ENCODE peak calls at places on chromosomes 5 and 9, in five cellular contexts. J, O, T, M and V are unnamed samples. For H3K4me1, the result is how much of the 10 kb centered on the place peaks cover.

GRCh38 chr9:130172858-130173461 is 756 bp downstream of the NCS1 start:
- DNase-seq in M (no peak), T (no peak), J (no peak), O (no peak), V (no peak)

GRCh38 chr9:76413658-76414057 is 19.4 kb upstream of the RFK start:
- DNase-seq in J (no peak), T (no peak), M (no peak), O (no peak), V (no peak)

GRCh38 chr5:7385681-7386080 is 10.3 kb upstream of the ADCY2 start:
- DNase-seq in O (no peak), J (no peak), T (no peak), M (no peak), V (no peak)

GRCh38 chr9:93949694-93950449 is 5.3 kb downstream of the BARX1 start:
- DNase-seq in T (no peak), O (peak), J (peak), M (peak), V (no peak)

GRCh38 chr5:161900981-161901380 is 53.1 kb downstream of the GABRA1 start:
- DNase-seq in M (no peak), J (no peak), T (no peak), O (no peak), V (no peak)

GRCh38 chr9:86684148-86684547 is 263.2 kb downstream of the GAS1 start:
- DNase-seq in M (no peak), J (no peak), T (peak), O (no peak), V (no peak)

GRCh38 chr9:81373294-81373693 is 316.1 kb downstream of the TLE1 start:
- DNase-seq in T (no peak), J (no peak), O (no peak), M (no peak), V (no peak)

GRCh38 chr5:78500028-78500427 is 139.6 kb downstream of the SCAMP1 start:
- DNase-seq in J (no peak), O (no peak), T (no peak), M (no peak), V (no peak)

GRCh38 chr9:112823257-112823656 is 67.4 kb downstream of the SLC46A2 start:
- DNase-seq in J (no peak), M (no peak), O (no peak), T (no peak), V (no peak)

GRCh38 chr5:180353226-180353962 is at the start of gene GFPT2:
- DNase-seq in T (peak), J (peak), M (no peak), O (peak), V (no peak)

GRCh38 chr5:180352976-180353225 is 235 bp downstream of the GFPT2 start:
- DNase-seq in T (no peak), J (no peak), M (no peak), O (no peak), V (no peak)

GRCh38 chr5:180353963-180354574 is 933 bp upstream of the GFPT2 start:
- DNase-seq in J (no peak), O (no peak), M (no peak), T (no peak), V (no peak)

GRCh38 chr5:180350711-180351110 is 2.4 kb downstream of the GFPT2 start:
- DNase-seq in J (no peak), T (no peak), M (no peak), O (no peak), V (no peak)

GRCh38 chr5:180352116-180352975 is 790 bp downstream of the GFPT2 start:
- DNase-seq in T (peak), J (peak), M (no peak), O (no peak), V (no peak)
- TF ChIP-seq EZH2 in T (no peak), J (no peak), M (no peak), O (peak), V (no peak)

GRCh38 chr9:12854218-12854617 is 79.4 kb downstream of the LURAP1L start:
- DNase-seq in M (no peak), T (no peak), J (no peak), O (peak), V (no peak)
- H3K4me1 ChIP-seq in M (under half), T (under half), J (under half), O (under half), V (under half)

GRCh38 chr9:125805057-125805456 is 57.9 kb downstream of the PBX3 start:
- DNase-seq in T (peak), J (no peak), M (no peak), O (no peak), V (no peak)
- H3K4me2 ChIP-seq in T (peak), J (no peak), M (no peak), O (no peak), V (no peak)

GRCh38 chr5:1930880-1931589 is 48.3 kb upstream of the IRX4 start:
- DNase-seq in T (no peak), M (no peak), O (peak), J (peak), V (no peak)
- TF ChIP-seq EZH2 in T (peak), M (no peak), O (no peak), J (peak), V (no peak)

GRCh38 chr5:159095218-159095617 is 4.5 kb downstream of the EBF1 start:
- DNase-seq in M (no peak), J (peak), O (no peak), T (no peak), V (no peak)

GRCh38 chr5:159094745-159095144 is 5.0 kb downstream of the EBF1 start:
- DNase-seq in J (peak), T (peak), M (peak), O (no peak), V (peak)

GRCh38 chr5:159097461-159098284 is 2.0 kb downstream of the EBF1 start:
- DNase-seq in T (peak), M (no peak), O (no peak), J (peak), V (no peak)

GRCh38 chr5:159096555-159097460 is 2.9 kb downstream of the EBF1 start:
- DNase-seq in M (no peak), O (no peak), T (no peak), J (peak), V (no peak)

GRCh38 chr5:159095882-159096554 is 3.7 kb downstream of the EBF1 start:
- DNase-seq in M (no peak), J (peak), O (no peak), T (no peak), V (no peak)
- H3K4me1 ChIP-seq in M (under half), J (under half), O (under half), T (under half), V (under half)

GRCh38 chr5:128290152-128290858 is 206.7 kb downstream of the SLC12A2 start:
- DNase-seq in T (peak), J (no peak), M (no peak), O (no peak), V (no peak)
- H3K4me2 ChIP-seq in T (no peak), J (no peak), M (no peak), O (no peak), V (no peak)

GRCh38 chr5:108728566-108729305 is 19.0 kb upstream of the FER start:
- DNase-seq in T (no peak), O (no peak), M (no peak), J (peak), V (peak)
- TF ChIP-seq EZH2 in T (no peak), O (no peak), M (no peak), J (no peak), V (no peak)

GRCh38 chr5:178119915-178120660 is 6.8 kb downstream of the N4BP3 start:
- DNase-seq in T (no peak), J (no peak), M (no peak), O (no peak), V (no peak)
- H3K4me1 ChIP-seq in T (under half), J (half or more), M (under half), O (under half), V (under half)

GRCh38 chr9:20225841-20226240 is 396.5 kb downstream of the MLLT3 start:
- DNase-seq in M (no peak), J (no peak), O (no peak), T (no peak), V (no peak)
- H3K4me2 ChIP-seq in M (no peak), J (no peak), O (peak), T (peak), V (no peak)